ENCODE peak calls at places on chromosomes 11 and 22, in ten cellular contexts. One of them, this sample, is unnamed.

GRCh38 chr11:76172583-76172982 is 33.7 kb downstream of the WNT11 start:
- DNase-seq in left colon: no peak
- DNase-seq in H9: no peak
- DNase-seq in bronchial epithelial cell: no peak
- DNase-seq in head of caudate nucleus: no peak
- DNase-seq in ascending aorta: no peak
- DNase-seq in anterior cingulate cortex: no peak
- DNase-seq in CD8-positive, alpha-beta memory T cell: no peak
- DNase-seq in right cardiac atrium: no peak
- DNase-seq in pancreas: no peak
- DNase-seq in this sample: no peak

GRCh38 chr11:17651681-17652080 is 67.7 kb upstream of the MYOD1 start:
- DNase-seq in CD8-positive, alpha-beta memory T cell: no peak
- DNase-seq in pancreas: no peak
- DNase-seq in right cardiac atrium: no peak
- DNase-seq in left colon: no peak
- DNase-seq in head of caudate nucleus: no peak
- DNase-seq in ascending aorta: no peak
- DNase-seq in anterior cingulate cortex: no peak
- DNase-seq in bronchial epithelial cell: no peak
- DNase-seq in H9: no peak
- DNase-seq in this sample: no peak

GRCh38 chr11:1356478-1356960 is 33.2 kb upstream of the BRSK2 start:
- DNase-seq in anterior cingulate cortex: no peak
- DNase-seq in CD8-positive, alpha-beta memory T cell: no peak
- DNase-seq in right cardiac atrium: no peak
- DNase-seq in pancreas: no peak
- DNase-seq in head of caudate nucleus: no peak
- DNase-seq in bronchial epithelial cell: no peak
- DNase-seq in ascending aorta: no peak
- DNase-seq in H9: no peak
- DNase-seq in left colon: no peak
- DNase-seq in this sample: no peak

GRCh38 chr22:47055461-47055860 is 293.0 kb downstream of the TBC1D22A start:
- DNase-seq in anterior cingulate cortex: no peak
- DNase-seq in left colon: no peak
- DNase-seq in ascending aorta: no peak
- DNase-seq in CD8-positive, alpha-beta memory T cell: no peak
- DNase-seq in pancreas: peak
- DNase-seq in bronchial epithelial cell: no peak
- DNase-seq in head of caudate nucleus: no peak
- DNase-seq in right cardiac atrium: no peak
- DNase-seq in H9: no peak
- DNase-seq in this sample: no peak

GRCh38 chr11:106697058-106697457 is 321.2 kb downstream of the GUCY1A2 start:
- DNase-seq in H9: no peak
- DNase-seq in CD8-positive, alpha-beta memory T cell: no peak
- DNase-seq in ascending aorta: no peak
- DNase-seq in bronchial epithelial cell: peak
- DNase-seq in anterior cingulate cortex: no peak
- DNase-seq in right cardiac atrium: no peak
- DNase-seq in pancreas: no peak
- DNase-seq in left colon: no peak
- DNase-seq in head of caudate nucleus: no peak
- DNase-seq in this sample: no peak

GRCh38 chr22:35995772-35996171 is 32.9 kb downstream of the RBFOX2 start:
- DNase-seq in ascending aorta: peak
- DNase-seq in bronchial epithelial cell: peak
- DNase-seq in right cardiac atrium: peak
- DNase-seq in anterior cingulate cortex: no peak
- DNase-seq in pancreas: no peak
- DNase-seq in left colon: peak
- DNase-seq in H9: no peak
- DNase-seq in CD8-positive, alpha-beta memory T cell: no peak
- DNase-seq in head of caudate nucleus: no peak
- DNase-seq in this sample: no peak

GRCh38 chr11:61769169-61769920 is 16.9 kb downstream of the MYRF start:
- DNase-seq in H9: no peak
- DNase-seq in pancreas: peak
- DNase-seq in anterior cingulate cortex: no peak
- DNase-seq in bronchial epithelial cell: no peak
- DNase-seq in CD8-positive, alpha-beta memory T cell: no peak
- DNase-seq in head of caudate nucleus: no peak
- DNase-seq in ascending aorta: no peak
- DNase-seq in left colon: no peak
- DNase-seq in right cardiac atrium: no peak
- DNase-seq in this sample: no peak

GRCh38 chr22:47294222-47294532 is 531.7 kb downstream of the TBC1D22A start:
- DNase-seq in left colon: no peak
- DNase-seq in H9: no peak
- DNase-seq in anterior cingulate cortex: no peak
- DNase-seq in CD8-positive, alpha-beta memory T cell: no peak
- DNase-seq in right cardiac atrium: no peak
- DNase-seq in ascending aorta: no peak
- DNase-seq in head of caudate nucleus: no peak
- DNase-seq in bronchial epithelial cell: no peak
- DNase-seq in pancreas: no peak
- DNase-seq in this sample: no peak

GRCh38 chr22:50600541-50600940 is at the start of gene MAPK8IP2:
- DNase-seq in pancreas: peak
- DNase-seq in CD8-positive, alpha-beta memory T cell: no peak
- DNase-seq in anterior cingulate cortex: no peak
- DNase-seq in right cardiac atrium: peak
- DNase-seq in left colon: no peak
- DNase-seq in ascending aorta: no peak
- DNase-seq in H9: no peak
- DNase-seq in bronchial epithelial cell: no peak
- DNase-seq in head of caudate nucleus: peak
- DNase-seq in this sample: peak

GRCh38 chr11:62427630-62428233 is 8.9 kb downstream of the SCGB1A1 start:
- DNase-seq in right cardiac atrium: no peak
- DNase-seq in H9: no peak
- DNase-seq in anterior cingulate cortex: no peak
- DNase-seq in head of caudate nucleus: no peak
- DNase-seq in CD8-positive, alpha-beta memory T cell: no peak
- DNase-seq in pancreas: no peak
- DNase-seq in left colon: no peak
- DNase-seq in ascending aorta: no peak
- DNase-seq in bronchial epithelial cell: peak
- DNase-seq in this sample: peak

GRCh38 chr11:57530215-57530595 is 349 bp downstream of the TIMM10 start:
- DNase-seq in ascending aorta: no peak
- DNase-seq in H9: no peak
- DNase-seq in CD8-positive, alpha-beta memory T cell: no peak
- DNase-seq in bronchial epithelial cell: no peak
- DNase-seq in right cardiac atrium: peak
- DNase-seq in left colon: no peak
- DNase-seq in anterior cingulate cortex: no peak
- DNase-seq in head of caudate nucleus: no peak
- DNase-seq in pancreas: no peak
- DNase-seq in this sample: no peak

GRCh38 chr11:32704775-32705174 is 89.7 kb downstream of the CCDC73 start:
- DNase-seq in bronchial epithelial cell: no peak
- DNase-seq in right cardiac atrium: no peak
- DNase-seq in CD8-positive, alpha-beta memory T cell: no peak
- DNase-seq in H9: no peak
- DNase-seq in pancreas: no peak
- DNase-seq in head of caudate nucleus: no peak
- DNase-seq in ascending aorta: no peak
- DNase-seq in left colon: no peak
- DNase-seq in anterior cingulate cortex: no peak
- DNase-seq in this sample: no peak

GRCh38 chr11:62689421-62690183 is at the start of gene LRRN4CL:
- DNase-seq in bronchial epithelial cell: no peak
- DNase-seq in CD8-positive, alpha-beta memory T cell: no peak
- DNase-seq in ascending aorta: peak
- DNase-seq in anterior cingulate cortex: peak
- DNase-seq in H9: no peak
- DNase-seq in pancreas: no peak
- DNase-seq in right cardiac atrium: peak
- DNase-seq in left colon: peak
- DNase-seq in head of caudate nucleus: peak
- DNase-seq in this sample: no peak

GRCh38 chr11:1222491-1223345 is at the start of gene MUC5B:
- DNase-seq in H9: peak
- DNase-seq in left colon: peak
- DNase-seq in anterior cingulate cortex: no peak
- DNase-seq in head of caudate nucleus: no peak
- DNase-seq in CD8-positive, alpha-beta memory T cell: no peak
- DNase-seq in pancreas: peak
- DNase-seq in bronchial epithelial cell: no peak
- DNase-seq in right cardiac atrium: peak
- DNase-seq in ascending aorta: no peak
- DNase-seq in this sample: no peak

GRCh38 chr11:72745511-72745910 is 6.7 kb downstream of the ARAP1 start:
- DNase-seq in bronchial epithelial cell: no peak
- DNase-seq in pancreas: no peak
- DNase-seq in right cardiac atrium: peak
- DNase-seq in ascending aorta: no peak
- DNase-seq in CD8-positive, alpha-beta memory T cell: no peak
- DNase-seq in anterior cingulate cortex: no peak
- DNase-seq in left colon: no peak
- DNase-seq in head of caudate nucleus: no peak
- DNase-seq in H9: no peak
- DNase-seq in this sample: no peak

GRCh38 chr22:17633217-17633997 is 4.9 kb upstream of the ATP6V1E1 start:
- DNase-seq in H9: no peak
- DNase-seq in pancreas: no peak
- DNase-seq in head of caudate nucleus: no peak
- DNase-seq in left colon: no peak
- DNase-seq in anterior cingulate cortex: no peak
- DNase-seq in right cardiac atrium: no peak
- DNase-seq in bronchial epithelial cell: peak
- DNase-seq in ascending aorta: no peak
- DNase-seq in CD8-positive, alpha-beta memory T cell: no peak
- DNase-seq in this sample: no peak

GRCh38 chr11:69044111-69045013 is 4.4 kb upstream of the TPCN2 start:
- DNase-seq in ascending aorta: peak
- DNase-seq in CD8-positive, alpha-beta memory T cell: no peak
- DNase-seq in left colon: peak
- DNase-seq in head of caudate nucleus: peak
- DNase-seq in pancreas: peak
- DNase-seq in bronchial epithelial cell: peak
- DNase-seq in H9: peak
- DNase-seq in anterior cingulate cortex: peak
- DNase-seq in right cardiac atrium: peak
- DNase-seq in this sample: peak

This sample was measured in small intestine.